ENCODE peak calls at places on chromosomes 7 and 10, in ten cellular contexts. One of them, this sample, is unnamed.

GRCh38 chr10:128091636-128092210 is 34.5 kb downstream of the MKI67 start:
- DNase-seq in GM23248: no peak
- DNase-seq in skeletal muscle cell: no peak
- DNase-seq in colonic mucosa: no peak
- DNase-seq in AG09309: no peak
- DNase-seq in astrocyte of the cerebellum: no peak
- DNase-seq in astrocyte: no peak
- DNase-seq in body of pancreas: no peak
- DNase-seq in A549: no peak
- DNase-seq in right lobe of liver: no peak
- DNase-seq in this sample: no peak

GRCh38 chr10:132918617-132919373 is 23.6 kb downstream of the CFAP46 start:
- DNase-seq in A549: no peak
- DNase-seq in right lobe of liver: peak
- DNase-seq in colonic mucosa: no peak
- DNase-seq in astrocyte of the cerebellum: no peak
- DNase-seq in body of pancreas: no peak
- DNase-seq in astrocyte: no peak
- DNase-seq in skeletal muscle cell: no peak
- DNase-seq in GM23248: no peak
- DNase-seq in AG09309: no peak
- DNase-seq in this sample: no peak

GRCh38 chr10:58030208-58030607 is 237.5 kb downstream of the IPMK start:
- DNase-seq in astrocyte: no peak
- DNase-seq in skeletal muscle cell: no peak
- DNase-seq in body of pancreas: no peak
- DNase-seq in right lobe of liver: no peak
- DNase-seq in GM23248: no peak
- DNase-seq in A549: no peak
- DNase-seq in astrocyte of the cerebellum: no peak
- DNase-seq in colonic mucosa: no peak
- DNase-seq in AG09309: no peak
- DNase-seq in this sample: no peak

GRCh38 chr7:127983804-127984332 is 47.4 kb downstream of the LRRC4 start:
- DNase-seq in astrocyte of the cerebellum: no peak
- DNase-seq in astrocyte: peak
- DNase-seq in A549: no peak
- DNase-seq in colonic mucosa: no peak
- DNase-seq in AG09309: no peak
- DNase-seq in skeletal muscle cell: no peak
- DNase-seq in right lobe of liver: no peak
- DNase-seq in body of pancreas: no peak
- DNase-seq in GM23248: peak
- DNase-seq in this sample: peak

GRCh38 chr7:7640221-7641128 is at the start of gene UMAD1:
- DNase-seq in GM23248: peak
- DNase-seq in astrocyte: peak
- DNase-seq in AG09309: peak
- DNase-seq in colonic mucosa: peak
- DNase-seq in right lobe of liver: peak
- DNase-seq in astrocyte of the cerebellum: peak
- DNase-seq in body of pancreas: peak
- DNase-seq in skeletal muscle cell: peak
- DNase-seq in A549: peak
- DNase-seq in this sample: peak

GRCh38 chr7:19397917-19398316 is 252.7 kb upstream of the FERD3L start:
- DNase-seq in A549: no peak
- DNase-seq in astrocyte: peak
- DNase-seq in skeletal muscle cell: no peak
- DNase-seq in GM23248: no peak
- DNase-seq in right lobe of liver: no peak
- DNase-seq in body of pancreas: no peak
- DNase-seq in AG09309: no peak
- DNase-seq in colonic mucosa: no peak
- DNase-seq in astrocyte of the cerebellum: no peak
- DNase-seq in this sample: no peak

GRCh38 chr10:107611101-107611500 is 446.6 kb upstream of the SORCS1 start:
- DNase-seq in body of pancreas: no peak
- DNase-seq in AG09309: no peak
- DNase-seq in GM23248: peak
- DNase-seq in colonic mucosa: no peak
- DNase-seq in A549: no peak
- DNase-seq in astrocyte: no peak
- DNase-seq in astrocyte of the cerebellum: no peak
- DNase-seq in right lobe of liver: no peak
- DNase-seq in skeletal muscle cell: no peak
- DNase-seq in this sample: peak

GRCh38 chr10:97765201-97765600 is 6.6 kb downstream of the SFRP5 start:
- DNase-seq in astrocyte of the cerebellum: no peak
- DNase-seq in colonic mucosa: peak
- DNase-seq in body of pancreas: no peak
- DNase-seq in skeletal muscle cell: peak
- DNase-seq in A549: no peak
- DNase-seq in AG09309: no peak
- DNase-seq in astrocyte: no peak
- DNase-seq in GM23248: no peak
- DNase-seq in right lobe of liver: no peak
- DNase-seq in this sample: no peak

DNA sequence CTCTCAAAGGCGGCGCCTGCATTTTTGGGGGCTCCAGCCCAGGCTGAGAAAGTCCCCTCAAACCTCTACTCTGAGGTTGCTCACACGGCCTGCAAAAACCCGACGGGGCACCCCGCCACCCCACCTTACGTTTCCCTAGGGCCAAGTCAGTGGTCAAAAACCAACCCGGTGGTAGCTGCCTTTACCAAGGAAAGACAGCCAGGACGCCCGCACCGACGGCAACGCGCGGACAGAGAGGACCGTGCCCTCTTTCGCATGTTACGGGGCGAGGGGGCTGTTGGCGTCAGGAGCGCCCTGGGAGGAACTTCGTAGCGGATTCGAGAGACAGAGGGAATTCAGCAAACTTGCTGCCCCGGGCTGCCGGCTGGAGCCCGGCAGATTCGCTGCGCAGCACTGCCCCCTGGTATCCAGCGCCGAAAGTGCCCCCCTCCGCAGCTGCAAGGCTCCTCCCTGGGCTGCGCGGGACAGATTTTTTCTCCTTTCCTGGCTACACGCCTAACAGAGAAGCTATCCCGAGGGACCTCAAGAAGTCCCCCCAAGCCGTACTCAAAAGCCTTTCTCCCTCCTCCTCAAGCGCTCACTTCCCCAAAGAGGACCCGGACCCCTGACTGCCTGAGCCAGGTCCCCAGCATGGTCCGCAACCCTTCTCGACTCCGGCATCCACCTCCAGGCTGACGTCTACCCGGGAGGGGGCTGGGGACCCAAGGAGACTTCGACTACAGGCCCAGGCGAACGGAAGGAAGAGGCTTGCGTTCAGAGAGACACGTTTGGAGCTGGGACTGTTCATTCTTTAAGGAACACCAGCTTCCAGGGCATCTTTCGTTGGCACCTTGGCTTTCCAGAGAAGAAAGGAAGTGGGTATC is 27.7 kb upstream of the VAX1 start:
- DNase-seq in GM23248: peak
- DNase-seq in colonic mucosa: no peak
- DNase-seq in body of pancreas: peak
- DNase-seq in A549: peak
- DNase-seq in AG09309: no peak
- DNase-seq in astrocyte of the cerebellum: no peak
- DNase-seq in right lobe of liver: peak
- DNase-seq in skeletal muscle cell: no peak
- DNase-seq in astrocyte: peak
- DNase-seq in this sample: peak
- H3K4me3 ChIP-seq in GM23248: peak
- H3K4me3 ChIP-seq in colonic mucosa: no peak
- H3K4me3 ChIP-seq in body of pancreas: no peak
- H3K4me3 ChIP-seq in A549: peak
- H3K4me3 ChIP-seq in AG09309: peak
- H3K4me3 ChIP-seq in astrocyte of the cerebellum: no peak
- H3K4me3 ChIP-seq in right lobe of liver: no peak
- H3K4me3 ChIP-seq in skeletal muscle cell: no peak
- H3K4me3 ChIP-seq in astrocyte: no peak
- H3K4me3 ChIP-seq in this sample: no peak

DNA sequence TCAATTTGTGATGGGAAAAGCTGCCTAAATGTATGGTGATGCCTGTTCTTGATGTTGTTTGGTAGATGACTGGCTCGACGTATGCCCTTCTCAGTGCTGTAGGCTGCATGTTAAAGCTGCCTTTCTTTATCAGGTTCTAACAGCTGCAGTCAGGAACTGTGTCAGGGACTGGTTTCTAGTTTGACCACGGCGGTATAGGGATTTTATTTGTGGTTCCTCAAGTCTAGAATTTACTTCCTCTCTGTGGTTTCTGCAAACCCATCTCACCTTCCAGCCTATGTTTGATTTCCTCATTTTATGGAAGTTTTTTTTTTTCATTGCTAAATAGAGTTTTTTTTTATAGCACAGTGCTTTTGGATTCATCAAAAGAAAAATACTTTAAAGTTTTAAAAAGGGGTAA is 26.5 kb downstream of the LMTK2 start:
- DNase-seq in colonic mucosa: peak
- DNase-seq in body of pancreas: no peak
- DNase-seq in GM23248: no peak
- DNase-seq in astrocyte: peak
- DNase-seq in AG09309: no peak
- DNase-seq in skeletal muscle cell: no peak
- DNase-seq in astrocyte of the cerebellum: no peak
- DNase-seq in right lobe of liver: no peak
- DNase-seq in A549: no peak
- DNase-seq in this sample: peak
- H3K4me3 ChIP-seq in colonic mucosa: no peak
- H3K4me3 ChIP-seq in body of pancreas: no peak
- H3K4me3 ChIP-seq in GM23248: no peak
- H3K4me3 ChIP-seq in astrocyte: no peak
- H3K4me3 ChIP-seq in AG09309: no peak
- H3K4me3 ChIP-seq in skeletal muscle cell: no peak
- H3K4me3 ChIP-seq in astrocyte of the cerebellum: no peak
- H3K4me3 ChIP-seq in right lobe of liver: no peak
- H3K4me3 ChIP-seq in A549: no peak
- H3K4me3 ChIP-seq in this sample: no peak

GRCh38 chr10:14567421-14567820 is 207.3 kb downstream of the FAM107B start:
- DNase-seq in colonic mucosa: no peak
- DNase-seq in skeletal muscle cell: no peak
- DNase-seq in AG09309: no peak
- DNase-seq in astrocyte: no peak
- DNase-seq in A549: no peak
- DNase-seq in body of pancreas: no peak
- DNase-seq in astrocyte of the cerebellum: no peak
- DNase-seq in right lobe of liver: no peak
- DNase-seq in GM23248: no peak
- DNase-seq in this sample: no peak

GRCh38 chr10:14571866-14572507 is 202.7 kb downstream of the FAM107B start:
- DNase-seq in GM23248: peak
- DNase-seq in astrocyte of the cerebellum: peak
- DNase-seq in AG09309: no peak
- DNase-seq in body of pancreas: peak
- DNase-seq in skeletal muscle cell: no peak
- DNase-seq in A549: peak
- DNase-seq in right lobe of liver: peak
- DNase-seq in colonic mucosa: peak
- DNase-seq in astrocyte: peak
- DNase-seq in this sample: peak

GRCh38 chr10:14570800-14571199 is 203.9 kb downstream of the FAM107B start:
- DNase-seq in GM23248: no peak
- DNase-seq in skeletal muscle cell: no peak
- DNase-seq in AG09309: no peak
- DNase-seq in colonic mucosa: no peak
- DNase-seq in astrocyte: no peak
- DNase-seq in body of pancreas: no peak
- DNase-seq in right lobe of liver: no peak
- DNase-seq in astrocyte of the cerebellum: no peak
- DNase-seq in A549: no peak
- DNase-seq in this sample: no peak

GRCh38 chr10:14566498-14566897 is 208.2 kb downstream of the FAM107B start:
- DNase-seq in skeletal muscle cell: no peak
- DNase-seq in body of pancreas: no peak
- DNase-seq in GM23248: no peak
- DNase-seq in right lobe of liver: no peak
- DNase-seq in colonic mucosa: no peak
- DNase-seq in A549: no peak
- DNase-seq in astrocyte of the cerebellum: no peak
- DNase-seq in AG09309: no peak
- DNase-seq in astrocyte: no peak
- DNase-seq in this sample: no peak

DNA sequence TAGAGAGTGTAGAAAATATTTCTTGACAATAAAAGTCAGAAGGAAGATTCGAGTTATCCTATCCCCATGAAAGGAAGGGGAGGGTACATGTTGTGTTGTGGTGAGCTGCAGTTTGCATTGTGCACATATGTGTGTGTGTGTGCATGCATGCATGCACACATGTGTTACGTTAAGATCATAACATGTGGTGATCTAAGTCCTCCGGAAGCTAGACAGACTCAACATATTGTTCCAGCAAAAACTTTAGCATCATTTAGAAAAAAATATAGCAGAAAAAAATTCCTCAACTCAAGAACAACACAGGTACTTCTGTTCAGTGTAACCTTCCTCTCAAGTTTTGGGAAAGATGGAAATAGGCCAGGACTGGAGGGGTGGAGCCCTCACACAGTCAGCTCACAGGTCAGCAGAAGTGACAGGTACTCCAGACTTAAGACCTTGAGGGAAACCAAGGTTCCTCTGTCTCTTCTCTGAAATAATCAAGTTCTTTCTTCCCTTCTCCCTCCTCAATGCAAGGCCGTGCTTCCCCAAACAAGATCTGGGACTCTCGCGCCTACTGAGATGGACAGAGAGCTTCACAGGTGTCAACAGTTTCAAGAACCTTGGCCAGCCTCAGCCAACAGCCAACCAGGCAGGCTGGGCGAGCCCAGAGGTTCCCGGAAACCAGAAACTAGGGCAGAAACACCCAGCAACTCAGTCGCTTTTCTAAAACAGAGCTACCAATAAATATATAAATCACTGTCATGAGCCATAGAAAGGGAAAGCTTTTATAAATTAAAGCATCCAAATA is 205.2 kb downstream of the FAM107B start:
- DNase-seq in AG09309: no peak
- DNase-seq in A549: no peak
- DNase-seq in astrocyte: no peak
- DNase-seq in GM23248: no peak
- DNase-seq in right lobe of liver: peak
- DNase-seq in body of pancreas: peak
- DNase-seq in colonic mucosa: peak
- DNase-seq in skeletal muscle cell: no peak
- DNase-seq in astrocyte of the cerebellum: no peak
- DNase-seq in this sample: no peak
- H3K4me3 ChIP-seq in AG09309: no peak
- H3K4me3 ChIP-seq in A549: no peak
- H3K4me3 ChIP-seq in astrocyte: no peak
- H3K4me3 ChIP-seq in GM23248: no peak
- H3K4me3 ChIP-seq in right lobe of liver: peak
- H3K4me3 ChIP-seq in body of pancreas: no peak
- H3K4me3 ChIP-seq in colonic mucosa: no peak
- H3K4me3 ChIP-seq in skeletal muscle cell: no peak
- H3K4me3 ChIP-seq in astrocyte of the cerebellum: no peak
- H3K4me3 ChIP-seq in this sample: no peak

DNA sequence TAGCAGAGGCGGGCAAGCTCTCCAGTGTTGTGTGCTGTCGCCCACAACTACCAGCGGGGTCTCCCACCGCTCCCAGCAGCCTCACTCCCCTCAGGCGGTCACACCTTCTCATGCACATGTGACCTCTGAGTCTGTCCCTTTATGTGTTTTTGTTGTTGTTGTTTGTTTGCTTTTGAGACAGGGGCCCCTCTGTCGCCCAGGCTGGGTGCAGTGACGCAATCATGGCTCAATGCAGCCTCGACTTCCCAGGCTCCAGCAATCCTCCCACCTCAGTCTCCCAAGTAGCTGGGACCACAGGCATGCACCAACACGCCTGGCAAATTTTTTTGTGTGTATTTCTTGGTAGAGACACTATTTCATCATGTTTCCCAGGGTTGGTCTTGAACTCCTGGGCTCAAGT is 1.5 kb downstream of the CPSF4 start:
- DNase-seq in skeletal muscle cell: no peak
- DNase-seq in A549: no peak
- DNase-seq in GM23248: peak
- DNase-seq in astrocyte: peak
- DNase-seq in right lobe of liver: no peak
- DNase-seq in colonic mucosa: no peak
- DNase-seq in body of pancreas: no peak
- DNase-seq in astrocyte of the cerebellum: no peak
- DNase-seq in AG09309: peak
- DNase-seq in this sample: peak
- H3K4me3 ChIP-seq in skeletal muscle cell: peak
- H3K4me3 ChIP-seq in A549: peak
- H3K4me3 ChIP-seq in GM23248: peak
- H3K4me3 ChIP-seq in astrocyte: peak
- H3K4me3 ChIP-seq in right lobe of liver: no peak
- H3K4me3 ChIP-seq in colonic mucosa: no peak
- H3K4me3 ChIP-seq in body of pancreas: no peak
- H3K4me3 ChIP-seq in astrocyte of the cerebellum: peak
- H3K4me3 ChIP-seq in AG09309: peak
- H3K4me3 ChIP-seq in this sample: peak

This sample was measured in epithelial cell of esophagus.